ENCODE peak calls at places on chromosomes 13 and 19, in five cellular contexts. One of them, this sample, is unnamed.

GRCh38 chr19:32976223-32976805 is 4.3 kb downstream of the FAAP24 start:
- DNase-seq in activated naive CD4-positive, alpha-beta T cell: peak
- DNase-seq in psoas muscle: peak
- DNase-seq in thoracic aorta: no peak
- DNase-seq in progenitor cell of endocrine pancreas: peak
- DNase-seq in this sample: no peak

GRCh38 chr13:34672631-34673030 is 269.4 kb upstream of the NBEA start:
- DNase-seq in activated naive CD4-positive, alpha-beta T cell: no peak
- DNase-seq in psoas muscle: no peak
- DNase-seq in thoracic aorta: no peak
- DNase-seq in progenitor cell of endocrine pancreas: no peak
- DNase-seq in this sample: no peak

GRCh38 chr13:20654156-20654555 is 49.3 kb upstream of the IL17D start:
- DNase-seq in activated naive CD4-positive, alpha-beta T cell: no peak
- DNase-seq in psoas muscle: no peak
- DNase-seq in thoracic aorta: no peak
- DNase-seq in progenitor cell of endocrine pancreas: no peak
- DNase-seq in this sample: no peak

GRCh38 chr13:47237571-47237970 is 340.7 kb upstream of the HTR2A start:
- DNase-seq in activated naive CD4-positive, alpha-beta T cell: no peak
- DNase-seq in psoas muscle: no peak
- DNase-seq in thoracic aorta: no peak
- DNase-seq in progenitor cell of endocrine pancreas: no peak
- DNase-seq in this sample: no peak

GRCh38 chr13:101424381-101425155 is 8.3 kb upstream of the NALCN start:
- DNase-seq in activated naive CD4-positive, alpha-beta T cell: no peak
- DNase-seq in psoas muscle: no peak
- DNase-seq in thoracic aorta: no peak
- DNase-seq in progenitor cell of endocrine pancreas: no peak
- DNase-seq in this sample: no peak

GRCh38 chr13:99660101-99660500 is 158.8 kb downstream of the TM9SF2 start:
- DNase-seq in activated naive CD4-positive, alpha-beta T cell: no peak
- DNase-seq in psoas muscle: no peak
- DNase-seq in thoracic aorta: no peak
- DNase-seq in progenitor cell of endocrine pancreas: no peak
- DNase-seq in this sample: no peak

GRCh38 chr19:21256722-21257121 is 72.5 kb downstream of the ZNF708 start:
- DNase-seq in activated naive CD4-positive, alpha-beta T cell: no peak
- DNase-seq in psoas muscle: no peak
- DNase-seq in thoracic aorta: no peak
- DNase-seq in progenitor cell of endocrine pancreas: no peak
- DNase-seq in this sample: no peak

GRCh38 chr13:23695196-23695595 is 125.0 kb downstream of the TNFRSF19 start:
- DNase-seq in activated naive CD4-positive, alpha-beta T cell: no peak
- DNase-seq in psoas muscle: peak
- DNase-seq in thoracic aorta: no peak
- DNase-seq in progenitor cell of endocrine pancreas: no peak
- DNase-seq in this sample: no peak

GRCh38 chr19:35146746-35147466 is 3.9 kb downstream of the FXYD7 start:
- DNase-seq in activated naive CD4-positive, alpha-beta T cell: no peak
- DNase-seq in psoas muscle: no peak
- DNase-seq in thoracic aorta: no peak
- DNase-seq in progenitor cell of endocrine pancreas: no peak
- DNase-seq in this sample: no peak

GRCh38 chr13:59490651-59491050 is 673.1 kb downstream of the DIAPH3 start:
- DNase-seq in activated naive CD4-positive, alpha-beta T cell: no peak
- DNase-seq in psoas muscle: no peak
- DNase-seq in thoracic aorta: no peak
- DNase-seq in progenitor cell of endocrine pancreas: no peak
- DNase-seq in this sample: no peak

GRCh38 chr13:36131215-36131930 is at the start of gene DCLK1:
- DNase-seq in activated naive CD4-positive, alpha-beta T cell: no peak
- DNase-seq in psoas muscle: peak
- DNase-seq in thoracic aorta: no peak
- DNase-seq in progenitor cell of endocrine pancreas: peak
- DNase-seq in this sample: no peak